ENCODE peak calls at places on chromosomes 6 and 20, in seven cellular contexts. K is glutamatergic neuron, O is ovary, H is uterus, T is GM06990, L is nephron progenitor cell, B is progenitor cell of endocrine pancreas. I is an unnamed sample.

GRCh38 chr6:136550330-136551071 is at the start of gene MAP7:
- DNase-seq in B (peak; percentile 94), H (peak; percentile 20), L (peak; percentile 74), O (peak; percentile 67), K (peak; percentile 60), T (peak; percentile 61), I (no peak)

GRCh38 chr6:144286503-144287393 is 1.6 kb downstream of the UTRN start:
- DNase-seq in L (peak; percentile 84), H (peak; percentile 64), B (peak; percentile 65), O (peak; percentile 58), T (peak; percentile 16), K (peak; percentile 51), I (peak; percentile 67)

GRCh38 chr20:60361761-60362410 is 403.7 kb downstream of the CDH26 start:
- DNase-seq in K (no peak), H (no peak), L (no peak), B (no peak), T (no peak), O (no peak), I (no peak)

GRCh38 chr20:17871861-17872260 is 96.7 kb downstream of the SNX5 start:
- DNase-seq in B (no peak), K (no peak), T (no peak), L (no peak), H (no peak), O (peak; percentile 17), I (no peak)

GRCh38 chr6:126937426-126937825 is 181.0 kb upstream of the RSPO3 start:
- DNase-seq in O (no peak), L (no peak), K (no peak), H (no peak), T (no peak), B (no peak), I (no peak)

GRCh38 chr6:148175511-148176188 is 167.0 kb upstream of the SASH1 start:
- DNase-seq in H (no peak), B (no peak), T (no peak), O (no peak), K (no peak), L (no peak), I (no peak)

GRCh38 chr6:17971128-17972073 is 16.0 kb downstream of the KIF13A start:
- DNase-seq in B (no peak), O (peak; percentile 30), H (peak; percentile 51), K (no peak), L (no peak), T (no peak), I (no peak)

GRCh38 chr6:167736486-167737204 is 90.1 kb upstream of the AFDN start:
- DNase-seq in K (no peak), T (no peak), O (no peak), L (no peak), H (no peak), B (no peak), I (no peak)

GRCh38 chr6:33622456-33623431 is 1.6 kb downstream of the ITPR3 start:
- DNase-seq in K (no peak), L (no peak), T (no peak), H (no peak), O (peak; percentile 48), B (no peak), I (no peak)

GRCh38 chr6:35602133-35602946 is 86.4 kb downstream of the FKBP5 start:
- DNase-seq in O (no peak), H (peak; percentile 77), K (no peak), T (peak; percentile 6), L (no peak), B (no peak), I (no peak)

GRCh38 chr6:117028256-117028655 is 151.2 kb downstream of the RFX6 start:
- DNase-seq in B (no peak), O (no peak), L (no peak), K (no peak), H (no peak), T (no peak), I (no peak)

GRCh38 chr6:133298801-133299200 is 57.6 kb downstream of the EYA4 start:
- DNase-seq in H (no peak), L (no peak), B (no peak), T (no peak), K (no peak), O (no peak), I (no peak)

GRCh38 chr6:23498013-23498412 is 628.0 kb upstream of the NRSN1 start:
- DNase-seq in K (no peak), B (no peak), O (no peak), T (no peak), L (no peak), H (no peak), I (peak; percentile 31)

GRCh38 chr6:76612818-76613452 is 540.5 kb upstream of the IMPG1 start:
- DNase-seq in H (no peak), B (no peak), O (no peak), L (no peak), T (no peak), K (no peak), I (no peak)

DNA sequence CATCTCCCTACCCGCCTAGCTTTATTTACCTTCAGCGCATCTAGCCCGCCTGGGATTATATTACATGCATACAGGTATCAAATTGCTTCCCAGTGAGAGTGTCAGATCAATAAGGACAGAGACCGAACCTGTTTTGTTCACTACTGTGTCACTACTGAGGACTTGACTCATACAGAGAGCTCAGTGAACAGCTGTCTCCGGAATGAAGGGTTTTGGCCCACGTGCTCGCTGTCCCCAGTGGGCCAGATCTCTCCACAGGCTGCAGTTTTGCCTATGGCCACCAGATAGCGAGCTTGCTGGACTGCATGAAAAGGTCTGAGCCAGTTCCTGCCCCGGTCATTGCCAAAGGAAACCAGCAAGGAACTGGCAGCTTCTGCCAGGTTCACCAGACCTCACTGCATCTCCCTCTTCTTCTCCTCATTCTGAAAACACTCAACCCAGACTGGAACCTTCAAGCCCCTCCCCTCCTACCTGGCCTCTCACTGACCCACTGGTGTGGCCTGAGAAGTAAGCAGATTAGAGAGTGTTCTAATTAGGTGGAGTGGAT is 150.8 kb downstream of the ZMYND8 start:
- DNase-seq in L (peak; percentile 36), T (peak; percentile 60), O (no peak), K (peak; percentile 82), B (peak; percentile 25), H (no peak), I (peak; percentile 65)
- TF ChIP-seq CTCF in L (peak; percentile 52), T (peak; percentile 90), O (peak; percentile 55), K (peak; percentile 72), B (peak; percentile 51), H (no peak), I (peak; percentile 85)

GRCh38 chr6:129774697-129775447 is 64.9 kb upstream of the ARHGAP18 start:
- DNase-seq in O (peak; percentile 68), H (peak; percentile 46), B (peak; percentile 61), L (peak; percentile 79), T (no peak), K (peak; percentile 84), I (peak; percentile 59)
- TF ChIP-seq CTCF in O (peak; percentile 56), H (peak; percentile 76), B (peak; percentile 93), L (peak; percentile 97), T (peak; percentile 83), K (peak; percentile 88), I (peak; percentile 100)

GRCh38 chr6:85986681-85987080 is 344.0 kb upstream of the SYNCRIP start:
- DNase-seq in T (no peak), B (no peak), K (no peak), H (no peak), L (no peak), O (no peak), I (no peak)
- TF ChIP-seq CTCF in T (no peak), B (no peak), K (no peak), H (no peak), L (no peak), O (no peak), I (no peak)

DNA sequence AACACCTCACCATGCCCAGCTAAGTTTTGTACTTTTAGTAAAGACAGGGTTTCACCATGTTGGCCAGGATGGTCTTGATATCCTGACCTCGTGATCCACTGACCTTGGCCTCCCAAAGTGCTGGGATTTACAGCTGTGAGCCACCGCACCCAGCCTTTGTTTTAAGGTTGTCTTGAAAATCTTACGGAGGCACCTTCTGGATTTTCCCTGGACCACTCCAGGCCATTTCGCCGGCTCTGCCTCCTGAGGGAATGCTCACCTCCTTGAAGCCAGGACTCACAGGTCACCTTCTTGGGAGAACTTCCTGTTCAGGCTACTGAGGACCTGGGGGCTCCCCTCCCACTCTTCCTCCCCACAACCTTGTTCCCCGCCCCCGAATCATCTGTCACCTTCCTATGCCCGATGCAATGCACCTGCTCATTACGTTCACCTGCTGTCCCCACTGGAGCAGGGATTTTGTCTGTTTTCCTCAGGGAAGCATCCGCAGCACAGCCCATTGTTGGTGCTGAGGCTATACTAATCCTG is 19.4 kb upstream of the RAET1L start:
- DNase-seq in H (no peak), T (no peak), K (no peak), L (no peak), O (no peak), B (no peak), I (no peak)
- TF ChIP-seq CTCF in H (no peak), T (no peak), K (no peak), L (no peak), O (no peak), B (no peak), I (no peak)

DNA sequence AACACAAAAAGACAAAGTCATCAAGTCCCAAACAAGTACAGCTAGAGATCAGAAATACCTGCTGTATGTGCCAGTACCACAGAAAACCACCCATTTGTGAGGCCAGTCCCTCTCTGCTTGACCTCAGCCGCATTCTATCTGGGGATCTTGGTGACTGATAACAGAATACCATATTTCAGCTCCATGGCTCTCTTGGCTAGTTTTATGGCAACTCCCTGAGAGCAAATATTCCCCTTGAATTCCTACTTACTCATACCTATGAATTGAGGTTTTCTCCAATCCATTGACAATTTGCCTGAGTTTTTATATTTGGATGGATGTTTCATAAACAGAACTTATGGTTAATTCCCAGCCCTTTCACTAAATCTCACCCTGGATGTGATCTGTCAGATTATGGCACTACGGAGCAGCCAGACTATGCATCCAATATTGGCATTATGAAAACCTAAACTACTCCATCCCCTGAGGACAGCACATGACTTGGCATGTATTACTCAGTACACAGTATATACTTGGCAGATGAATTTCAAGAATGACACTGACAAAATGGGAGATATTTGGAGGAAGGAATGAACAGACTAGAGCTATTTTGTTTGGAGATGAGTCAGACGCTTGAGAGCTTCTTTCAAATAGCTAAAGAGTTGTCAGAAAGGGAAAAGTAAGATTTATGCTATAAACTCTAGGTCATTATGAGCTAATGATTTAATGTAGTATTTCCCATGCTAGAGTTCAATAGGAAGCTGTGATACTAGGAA is 95.7 kb downstream of the PRDM1 start:
- DNase-seq in T (peak; percentile 67), O (no peak), K (no peak), L (no peak), H (no peak), B (no peak), I (no peak)
- TF ChIP-seq CTCF in T (no peak), O (no peak), K (no peak), L (no peak), H (no peak), B (no peak), I (no peak)

GRCh38 chr6:84752118-84752850 is 12.1 kb downstream of the TBX18 start:
- DNase-seq in H (no peak), T (no peak), B (no peak), L (no peak), O (no peak), K (no peak), I (no peak)
- TF ChIP-seq CTCF in H (no peak), T (no peak), B (peak; percentile 6), L (no peak), O (no peak), K (no peak), I (no peak)